ENCODE peak calls at places on chromosomes 16 and 17, in eight cellular contexts. G, W, Z, E, P, O, Y and I are unnamed samples.

GRCh38 chr17:32873114-32873513 is 3.8 kb downstream of the MYO1D start:
- DNase-seq in G (no peak), W (no peak), Z (no peak), E (no peak), P (no peak), O (no peak), Y (no peak), I (no peak)

GRCh38 chr17:78105551-78105950 is 23.0 kb downstream of the TMC6 start:
- DNase-seq in G (no peak), W (no peak), Z (peak), E (no peak), P (no peak), O (peak), Y (no peak), I (no peak)

GRCh38 chr16:1300664-1301476 is 8.6 kb upstream of the UBE2I start:
- DNase-seq in G (peak), W (peak), Z (peak), E (peak), P (peak), O (no peak), Y (peak), I (peak)

GRCh38 chr16:56269276-56269675 is 78.0 kb downstream of the GNAO1 start:
- DNase-seq in G (no peak), W (no peak), Z (no peak), E (no peak), P (no peak), O (no peak), Y (no peak), I (no peak)

GRCh38 chr17:80611831-80612230 is 67.2 kb downstream of the RPTOR start:
- DNase-seq in G (no peak), W (no peak), Z (no peak), E (no peak), P (no peak), O (no peak), Y (no peak), I (no peak)

GRCh38 chr17:50890675-50891516 is 24.7 kb upstream of the TOB1 start:
- DNase-seq in G (no peak), W (peak), Z (no peak), E (no peak), P (no peak), O (no peak), Y (no peak), I (no peak)

GRCh38 chr17:7323731-7324437 is 5.3 kb downstream of the NEURL4 start:
- DNase-seq in G (peak), W (peak), Z (peak), E (peak), P (peak), O (peak), Y (peak), I (peak)

GRCh38 chr16:58451945-58452401 is 48.0 kb upstream of the NDRG4 start:
- DNase-seq in G (no peak), W (peak), Z (no peak), E (no peak), P (no peak), O (no peak), Y (no peak), I (no peak)

GRCh38 chr17:44083250-44083849 is 12.8 kb downstream of the G6PC3 start:
- DNase-seq in G (no peak), W (peak), Z (no peak), E (no peak), P (no peak), O (no peak), Y (no peak), I (peak)

GRCh38 chr17:70871180-70871818 is 702.0 kb downstream of the KCNJ2 start:
- DNase-seq in G (no peak), W (no peak), Z (no peak), E (no peak), P (no peak), O (no peak), Y (no peak), I (no peak)

GRCh38 chr17:10046786-10047609 is 141.9 kb upstream of the RCVRN start:
- DNase-seq in G (no peak), W (no peak), Z (no peak), E (no peak), P (no peak), O (no peak), Y (no peak), I (no peak)

GRCh38 chr17:35423761-35424160 is 8.5 kb downstream of the SLFN12 start:
- DNase-seq in G (no peak), W (no peak), Z (peak), E (no peak), P (no peak), O (no peak), Y (no peak), I (no peak)

GRCh38 chr17:57444632-57445031 is 188.3 kb downstream of the MSI2 start:
- DNase-seq in G (no peak), W (no peak), Z (no peak), E (no peak), P (no peak), O (no peak), Y (no peak), I (no peak)

GRCh38 chr17:61968757-61969156 is 41.0 kb upstream of the INTS2 start:
- DNase-seq in G (no peak), W (no peak), Z (no peak), E (no peak), P (no peak), O (no peak), Y (no peak), I (no peak)

GRCh38 chr17:5019475-5019956 is 15.7 kb downstream of the SLC52A1 start:
- DNase-seq in G (peak), W (peak), Z (peak), E (no peak), P (no peak), O (no peak), Y (no peak), I (no peak)

GRCh38 chr17:50100921-50101345 is 5.8 kb downstream of the PDK2 start:
- DNase-seq in G (no peak), W (no peak), Z (peak), E (peak), P (no peak), O (no peak), Y (no peak), I (no peak)

GRCh38 chr16:68377667-68378420 is 67.0 kb downstream of the PRMT7 start:
- DNase-seq in G (no peak), W (no peak), Z (no peak), E (peak), P (no peak), O (no peak), Y (no peak), I (peak)

GRCh38 chr17:75404739-75405364 is 626 bp downstream of the GRB2 start:
- DNase-seq in G (no peak), W (peak), Z (peak), E (peak), P (peak), O (peak), Y (no peak), I (peak)

GRCh38 chr17:33858682-33859081 is 396.4 kb upstream of the CCL2 start:
- DNase-seq in G (no peak), W (no peak), Z (no peak), E (no peak), P (no peak), O (no peak), Y (no peak), I (no peak)

GRCh38 chr17:3812284-3812683 is 11.3 kb upstream of the ITGAE start:
- DNase-seq in G (no peak), W (no peak), Z (no peak), E (no peak), P (no peak), O (no peak), Y (no peak), I (no peak)

GRCh38 chr17:80877829-80878303 is 113.8 kb upstream of the CHMP6 start:
- DNase-seq in G (no peak), W (no peak), Z (no peak), E (no peak), P (peak), O (peak), Y (no peak), I (no peak)

GRCh38 chr16:14307623-14308356 is 236.7 kb downstream of the MRTFB start:
- DNase-seq in G (no peak), W (no peak), Z (no peak), E (peak), P (no peak), O (no peak), Y (no peak), I (no peak)
- TF ChIP-seq POLR2A in G (no peak), W (no peak), Z (no peak), E (no peak), P (no peak), O (no peak), Y (no peak), I (no peak)

GRCh38 chr16:3123986-3124886 is 10.6 kb upstream of the ZNF213 start:
- DNase-seq in G (peak), W (peak), Z (peak), E (peak), P (peak), O (peak), Y (peak), I (peak)
- TF ChIP-seq POLR2A in G (peak), W (peak), Z (no peak), E (no peak), P (peak), O (no peak), Y (no peak), I (no peak)

DNA sequence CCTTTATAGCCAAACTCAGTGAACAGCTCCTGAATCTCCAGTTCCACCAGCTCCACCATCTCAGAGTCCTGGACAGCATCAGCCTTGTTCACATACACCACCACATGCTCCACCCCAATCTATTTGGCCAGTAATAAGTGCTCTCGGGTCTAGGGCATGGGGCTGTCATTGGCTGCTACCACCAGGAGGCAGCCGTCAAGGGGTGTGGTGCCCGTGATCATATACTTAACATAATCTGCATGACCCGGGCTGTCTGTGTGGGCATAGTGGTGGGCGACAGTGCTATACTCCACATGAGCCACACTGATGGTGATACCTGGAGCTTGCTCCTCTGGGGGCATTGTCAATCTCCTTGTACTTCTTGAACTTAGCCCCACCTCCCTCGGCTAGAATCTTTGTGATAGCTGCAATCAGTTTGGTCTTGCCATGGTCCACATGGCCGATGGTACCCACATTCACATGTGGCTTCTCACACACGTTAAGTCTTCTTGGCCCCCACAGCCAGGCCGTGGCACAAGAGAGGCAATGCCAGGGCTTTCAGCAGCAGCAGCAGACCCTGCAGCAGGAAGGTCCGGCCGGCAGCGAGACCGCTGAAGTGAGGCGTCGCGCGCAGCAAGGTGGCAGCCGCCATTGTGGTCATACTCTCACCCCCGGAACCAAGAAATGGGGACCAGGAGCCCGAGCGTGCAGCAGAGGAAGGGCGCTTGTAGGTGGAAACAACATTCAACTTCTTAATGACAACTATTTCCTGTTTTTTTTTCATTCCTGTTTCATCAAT is 210.3 kb upstream of the WSB1 start:
- DNase-seq in G (no peak), W (no peak), Z (no peak), E (no peak), P (no peak), O (no peak), Y (no peak), I (no peak)
- TF ChIP-seq POLR2A in G (no peak), W (no peak), Z (no peak), E (no peak), P (no peak), O (no peak), Y (no peak), I (no peak)

DNA sequence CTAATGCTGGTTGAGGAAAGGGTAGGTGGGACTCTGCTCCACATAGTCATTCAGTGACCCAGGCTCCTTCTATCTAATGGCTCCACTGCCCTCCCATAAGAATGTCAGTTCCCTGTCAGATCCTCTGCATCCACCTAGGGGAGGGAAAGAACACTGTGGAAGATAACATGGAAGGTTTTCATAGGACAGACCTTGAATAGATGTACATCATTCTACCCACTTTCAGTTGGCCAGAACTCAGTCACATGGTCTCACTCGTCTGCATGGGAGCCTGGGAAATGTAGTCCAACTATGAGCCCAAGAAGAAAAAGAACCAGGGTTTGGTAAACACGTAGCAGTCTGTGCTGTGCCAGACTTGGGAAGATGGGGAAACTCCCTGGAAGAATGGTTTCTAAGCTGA is 27.1 kb upstream of the SCNN1B start:
- DNase-seq in G (no peak), W (no peak), Z (no peak), E (no peak), P (no peak), O (no peak), Y (no peak), I (no peak)
- TF ChIP-seq POLR2A in G (no peak), W (no peak), Z (no peak), E (no peak), P (no peak), O (no peak), Y (no peak), I (no peak)

GRCh38 chr16:4474192-4474961 is at the start of gene NMRAL1:
- DNase-seq in G (peak), W (peak), Z (peak), E (peak), P (peak), O (peak), Y (peak), I (peak)
- TF ChIP-seq POLR2A in G (peak), W (peak), Z (no peak), E (peak), P (peak), O (no peak), Y (peak), I (peak)

GRCh38 chr17:65630502-65630901 is 69.1 kb upstream of the AXIN2 start:
- DNase-seq in G (no peak), W (no peak), Z (no peak), E (no peak), P (no peak), O (no peak), Y (no peak), I (no peak)

GRCh38 chr17:65634533-65634932 is 73.1 kb upstream of the AXIN2 start:
- DNase-seq in G (no peak), W (no peak), Z (no peak), E (no peak), P (no peak), O (no peak), Y (no peak), I (no peak)

GRCh38 chr17:65633146-65633881 is 71.9 kb upstream of the AXIN2 start:
- DNase-seq in G (no peak), W (no peak), Z (no peak), E (no peak), P (no peak), O (no peak), Y (no peak), I (no peak)

GRCh38 chr17:65638221-65638940 is 76.9 kb upstream of the AXIN2 start:
- DNase-seq in G (no peak), W (no peak), Z (peak), E (no peak), P (no peak), O (no peak), Y (no peak), I (no peak)

GRCh38 chr17:65633988-65634387 is 72.5 kb upstream of the AXIN2 start:
- DNase-seq in G (no peak), W (no peak), Z (no peak), E (no peak), P (no peak), O (no peak), Y (no peak), I (no peak)
- TF ChIP-seq POLR2A in G (no peak), W (no peak), Z (no peak), E (no peak), P (no peak), O (no peak), Y (no peak), I (no peak)

GRCh38 chr17:64154321-64155089 is 24.6 kb upstream of the ERN1 start:
- DNase-seq in G (no peak), W (no peak), Z (no peak), E (no peak), P (no peak), O (peak), Y (no peak), I (no peak)

GRCh38 chr17:64155090-64155630 is 25.2 kb upstream of the ERN1 start:
- DNase-seq in G (no peak), W (no peak), Z (no peak), E (no peak), P (no peak), O (peak), Y (no peak), I (no peak)

GRCh38 chr17:64156670-64157069 is 26.7 kb upstream of the ERN1 start:
- DNase-seq in G (no peak), W (no peak), Z (no peak), E (no peak), P (no peak), O (peak), Y (no peak), I (no peak)

GRCh38 chr17:64157669-64158180 is 27.8 kb upstream of the ERN1 start:
- DNase-seq in G (no peak), W (no peak), Z (no peak), E (no peak), P (no peak), O (peak), Y (no peak), I (no peak)

DNA sequence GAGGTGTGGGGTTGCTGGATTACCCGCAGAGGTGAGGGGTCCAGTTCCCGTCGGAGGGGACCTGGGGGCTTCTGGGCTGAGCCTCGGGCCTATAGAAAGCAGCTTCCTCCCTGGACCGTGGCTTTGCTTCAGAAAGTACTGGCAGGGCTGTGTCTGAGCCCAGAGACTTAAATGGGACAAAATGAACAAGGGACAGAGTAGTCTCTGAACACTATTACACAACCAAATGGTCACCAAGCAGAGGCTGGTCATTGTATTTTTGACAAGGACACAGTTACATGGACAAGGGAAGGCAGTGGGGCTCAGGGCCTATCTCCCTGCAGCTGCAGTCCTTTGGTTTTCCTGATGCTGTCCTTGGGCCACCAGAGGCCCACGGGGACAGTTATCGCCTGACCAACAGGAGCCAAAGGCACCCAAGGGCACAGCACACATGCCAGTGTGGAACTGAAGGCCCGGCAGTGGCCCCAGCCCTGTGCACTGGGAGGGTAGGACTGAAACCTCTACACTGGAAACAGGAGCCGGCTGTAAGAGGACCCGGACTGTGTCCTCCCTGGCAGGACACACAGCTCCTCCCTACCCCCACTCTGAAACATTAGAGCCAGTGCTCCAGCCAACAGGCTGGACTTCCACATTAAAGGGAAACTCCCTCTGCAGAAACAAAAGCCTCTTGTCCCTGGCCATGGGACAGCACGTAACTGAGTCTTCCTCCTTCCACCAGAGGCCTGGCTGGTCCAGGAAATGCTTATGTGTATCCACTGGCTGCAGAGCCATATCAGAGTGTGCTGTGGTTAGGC is 26.0 kb upstream of the ERN1 start:
- DNase-seq in G (no peak), W (no peak), Z (peak), E (peak), P (no peak), O (peak), Y (peak), I (peak)
- TF ChIP-seq POLR2A in G (no peak), W (no peak), Z (no peak), E (peak), P (no peak), O (no peak), Y (no peak), I (no peak)

GRCh38 chr16:66832661-66833305 is 2.0 kb upstream of the NAE1 start:
- DNase-seq in G (no peak), W (no peak), Z (peak), E (no peak), P (no peak), O (no peak), Y (no peak), I (no peak)

GRCh38 chr16:66834746-66835145 is 4.0 kb upstream of the NAE1 start:
- DNase-seq in G (no peak), W (no peak), Z (no peak), E (no peak), P (no peak), O (no peak), Y (no peak), I (no peak)

GRCh38 chr16:66832190-66832589 is 1.4 kb upstream of the NAE1 start:
- DNase-seq in G (no peak), W (no peak), Z (no peak), E (no peak), P (no peak), O (no peak), Y (no peak), I (no peak)

GRCh38 chr16:66830422-66831404 is at the start of gene NAE1:
- DNase-seq in G (peak), W (peak), Z (peak), E (peak), P (peak), O (peak), Y (peak), I (peak)
- TF ChIP-seq POLR2A in G (peak), W (peak), Z (peak), E (peak), P (peak), O (no peak), Y (peak), I (no peak)